ENCODE peak calls at places on chromosomes 16 and 17, in four cellular contexts. One of them, this sample, is unnamed.

GRCh38 chr16:53153130-53153529 is 98.3 kb downstream of the CHD9 start:
- DNase-seq in breast epithelium: no peak
- DNase-seq in foreskin fibroblast: no peak
- DNase-seq in A549: no peak
- DNase-seq in this sample: no peak

GRCh38 chr17:76196675-76197074 is 43.6 kb downstream of the RNF157 start:
- DNase-seq in breast epithelium: peak
- DNase-seq in A549: no peak
- DNase-seq in foreskin fibroblast: peak
- DNase-seq in this sample: peak

GRCh38 chr17:28338056-28338768 is 2.7 kb downstream of the TNFAIP1 start:
- DNase-seq in foreskin fibroblast: no peak
- DNase-seq in A549: no peak
- DNase-seq in breast epithelium: no peak
- DNase-seq in this sample: no peak

GRCh38 chr16:31329671-31330552 is 25.1 kb upstream of the ITGAX start:
- DNase-seq in breast epithelium: no peak
- DNase-seq in A549: no peak
- DNase-seq in foreskin fibroblast: no peak
- DNase-seq in this sample: no peak

GRCh38 chr16:79451196-79451816 is 149.2 kb downstream of the MAF start:
- DNase-seq in breast epithelium: no peak
- DNase-seq in A549: no peak
- DNase-seq in foreskin fibroblast: no peak
- DNase-seq in this sample: no peak

GRCh38 chr16:88810868-88811599 is 694 bp downstream of the APRT start:
- DNase-seq in breast epithelium: peak
- DNase-seq in A549: peak
- DNase-seq in foreskin fibroblast: peak
- DNase-seq in this sample: peak

GRCh38 chr17:82332669-82333278 is 792 bp downstream of the SECTM1 start:
- DNase-seq in foreskin fibroblast: peak
- DNase-seq in A549: peak
- DNase-seq in breast epithelium: no peak
- DNase-seq in this sample: peak

GRCh38 chr17:63848834-63849689 is 6.6 kb upstream of the SMARCD2 start:
- DNase-seq in A549: peak
- DNase-seq in breast epithelium: peak
- DNase-seq in foreskin fibroblast: peak
- DNase-seq in this sample: peak

GRCh38 chr16:77856455-77857138 is 68.2 kb downstream of the VAT1L start:
- DNase-seq in foreskin fibroblast: no peak
- DNase-seq in breast epithelium: no peak
- DNase-seq in A549: no peak
- DNase-seq in this sample: no peak

GRCh38 chr17:17758443-17758842 is 77.2 kb downstream of the RAI1 start:
- DNase-seq in foreskin fibroblast: no peak
- DNase-seq in breast epithelium: no peak
- DNase-seq in A549: no peak
- DNase-seq in this sample: no peak

GRCh38 chr17:46916211-46916610 is 6.7 kb upstream of the GOSR2 start:
- DNase-seq in A549: no peak
- DNase-seq in foreskin fibroblast: no peak
- DNase-seq in breast epithelium: no peak
- DNase-seq in this sample: no peak

GRCh38 chr16:57694556-57695377 is at the start of gene DRC7:
- DNase-seq in breast epithelium: no peak
- DNase-seq in A549: peak
- DNase-seq in foreskin fibroblast: no peak
- DNase-seq in this sample: no peak

GRCh38 chr16:7835032-7835431 is 502.4 kb downstream of the RBFOX1 start:
- DNase-seq in breast epithelium: no peak
- DNase-seq in foreskin fibroblast: no peak
- DNase-seq in A549: no peak
- DNase-seq in this sample: no peak

GRCh38 chr17:72171703-72172670 is 51.2 kb downstream of the SOX9 start:
- DNase-seq in foreskin fibroblast: no peak
- DNase-seq in breast epithelium: no peak
- DNase-seq in A549: no peak
- DNase-seq in this sample: no peak

GRCh38 chr16:16062023-16062932 is 112.9 kb downstream of the ABCC1 start:
- DNase-seq in foreskin fibroblast: no peak
- DNase-seq in breast epithelium: no peak
- DNase-seq in A549: no peak
- DNase-seq in this sample: no peak

GRCh38 chr16:86994651-86995171 is 322.5 kb downstream of the C16orf95 start:
- DNase-seq in breast epithelium: no peak
- DNase-seq in foreskin fibroblast: peak
- DNase-seq in A549: peak
- DNase-seq in this sample: no peak

GRCh38 chr16:19657831-19658230 is 60.2 kb downstream of the KNOP1 start:
- DNase-seq in foreskin fibroblast: no peak
- DNase-seq in A549: no peak
- DNase-seq in breast epithelium: no peak
- DNase-seq in this sample: no peak

GRCh38 chr17:6455321-6455705 is 11.1 kb downstream of the PIMREG start:
- DNase-seq in breast epithelium: no peak
- DNase-seq in foreskin fibroblast: no peak
- DNase-seq in A549: no peak
- DNase-seq in this sample: no peak

GRCh38 chr17:65433592-65433991 is 127.9 kb downstream of the AXIN2 start:
- DNase-seq in breast epithelium: no peak
- DNase-seq in A549: no peak
- DNase-seq in foreskin fibroblast: no peak
- DNase-seq in this sample: no peak

GRCh38 chr17:80270104-80270503 is 9.5 kb downstream of the RNF213 start:
- DNase-seq in foreskin fibroblast: no peak
- DNase-seq in A549: no peak
- DNase-seq in breast epithelium: no peak
- DNase-seq in this sample: no peak

DNA sequence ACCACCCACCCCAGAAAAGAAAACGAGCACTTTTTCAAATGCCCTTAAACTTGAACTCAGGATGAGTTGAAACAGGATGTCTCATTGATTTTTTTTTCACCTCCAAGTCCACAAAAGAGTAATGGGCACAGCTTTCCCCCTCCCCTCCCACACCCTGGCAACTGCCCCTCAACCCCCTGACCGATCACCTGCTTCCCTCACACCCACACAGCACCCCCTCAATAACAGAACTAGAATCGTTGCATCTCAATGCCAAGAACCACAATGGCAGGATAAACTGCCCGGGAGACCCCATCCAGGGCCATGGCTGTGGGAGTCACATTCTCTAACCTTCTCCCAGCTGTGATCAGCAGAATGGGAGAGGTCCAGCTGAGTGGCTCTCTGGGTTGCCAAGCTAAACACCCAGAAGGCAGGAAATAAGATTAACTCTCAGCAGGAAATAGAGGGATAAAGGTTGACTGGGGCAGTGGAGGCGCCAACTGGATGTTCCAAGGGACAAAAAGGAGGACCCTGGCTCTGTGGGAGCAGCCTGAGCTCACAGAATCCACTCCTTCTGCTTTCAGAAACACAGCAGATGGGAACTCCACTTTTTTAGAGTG is 128.0 kb upstream of the SDK2 start:
- DNase-seq in foreskin fibroblast: no peak
- DNase-seq in A549: no peak
- DNase-seq in breast epithelium: no peak
- DNase-seq in this sample: no peak
- TF ChIP-seq CTCF in foreskin fibroblast: no peak
- TF ChIP-seq CTCF in A549: no peak
- TF ChIP-seq CTCF in breast epithelium: no peak
- TF ChIP-seq CTCF in this sample: no peak

GRCh38 chr17:78999056-78999768 is 10.4 kb downstream of the CANT1 start:
- DNase-seq in breast epithelium: peak
- DNase-seq in A549: no peak
- DNase-seq in foreskin fibroblast: no peak
- DNase-seq in this sample: no peak
- H3K4me3 ChIP-seq in breast epithelium: no peak
- H3K4me3 ChIP-seq in A549: no peak
- H3K4me3 ChIP-seq in foreskin fibroblast: no peak
- H3K4me3 ChIP-seq in this sample: no peak

GRCh38 chr17:50194441-50195195 is 6.8 kb downstream of the COL1A1 start:
- DNase-seq in A549: no peak
- DNase-seq in breast epithelium: no peak
- DNase-seq in foreskin fibroblast: no peak
- DNase-seq in this sample: no peak

GRCh38 chr17:50196826-50197225 is 4.6 kb downstream of the COL1A1 start:
- DNase-seq in A549: no peak
- DNase-seq in foreskin fibroblast: peak
- DNase-seq in breast epithelium: no peak
- DNase-seq in this sample: no peak

GRCh38 chr17:50192873-50193274 is 8.6 kb downstream of the COL1A1 start:
- DNase-seq in breast epithelium: no peak
- DNase-seq in foreskin fibroblast: no peak
- DNase-seq in A549: no peak
- DNase-seq in this sample: no peak

GRCh38 chr17:50196036-50196435 is 5.4 kb downstream of the COL1A1 start:
- DNase-seq in breast epithelium: no peak
- DNase-seq in A549: no peak
- DNase-seq in foreskin fibroblast: no peak
- DNase-seq in this sample: no peak

DNA sequence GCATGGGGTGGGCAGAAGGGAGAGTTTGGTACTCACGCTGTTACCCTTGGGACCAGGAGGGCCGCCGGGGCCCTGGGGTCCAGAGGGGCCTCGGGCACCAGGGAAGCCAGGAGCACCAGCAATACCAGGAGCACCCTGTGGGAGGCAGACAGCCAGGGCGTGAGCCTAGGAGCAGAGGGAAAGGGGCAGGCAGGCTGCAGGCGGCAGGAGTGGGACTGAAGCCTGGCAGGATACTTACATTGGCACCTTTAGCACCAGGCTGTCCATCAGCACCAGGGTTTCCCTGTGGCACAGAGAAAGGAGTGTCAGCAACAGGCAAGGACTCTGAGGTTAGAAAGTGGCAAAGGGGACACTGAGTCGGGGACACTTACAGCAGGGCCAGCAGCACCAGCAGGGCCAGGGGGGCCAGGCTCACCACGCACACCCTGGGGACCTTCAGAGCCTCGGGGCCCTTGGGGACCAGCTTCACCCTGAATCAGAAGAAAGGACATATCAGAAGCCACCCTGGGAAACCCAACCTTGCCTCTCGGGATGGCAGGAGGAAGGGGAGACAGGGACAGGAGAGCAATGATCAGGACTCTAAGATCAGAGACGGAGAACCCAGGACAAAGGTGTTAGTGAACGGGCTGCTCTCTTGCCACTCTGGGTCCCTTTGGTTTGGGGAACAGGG is 6.1 kb downstream of the COL1A1 start:
- DNase-seq in A549: no peak
- DNase-seq in breast epithelium: no peak
- DNase-seq in foreskin fibroblast: no peak
- DNase-seq in this sample: no peak
- TF ChIP-seq CTCF in A549: peak
- TF ChIP-seq CTCF in breast epithelium: no peak
- TF ChIP-seq CTCF in foreskin fibroblast: peak
- TF ChIP-seq CTCF in this sample: no peak

DNA sequence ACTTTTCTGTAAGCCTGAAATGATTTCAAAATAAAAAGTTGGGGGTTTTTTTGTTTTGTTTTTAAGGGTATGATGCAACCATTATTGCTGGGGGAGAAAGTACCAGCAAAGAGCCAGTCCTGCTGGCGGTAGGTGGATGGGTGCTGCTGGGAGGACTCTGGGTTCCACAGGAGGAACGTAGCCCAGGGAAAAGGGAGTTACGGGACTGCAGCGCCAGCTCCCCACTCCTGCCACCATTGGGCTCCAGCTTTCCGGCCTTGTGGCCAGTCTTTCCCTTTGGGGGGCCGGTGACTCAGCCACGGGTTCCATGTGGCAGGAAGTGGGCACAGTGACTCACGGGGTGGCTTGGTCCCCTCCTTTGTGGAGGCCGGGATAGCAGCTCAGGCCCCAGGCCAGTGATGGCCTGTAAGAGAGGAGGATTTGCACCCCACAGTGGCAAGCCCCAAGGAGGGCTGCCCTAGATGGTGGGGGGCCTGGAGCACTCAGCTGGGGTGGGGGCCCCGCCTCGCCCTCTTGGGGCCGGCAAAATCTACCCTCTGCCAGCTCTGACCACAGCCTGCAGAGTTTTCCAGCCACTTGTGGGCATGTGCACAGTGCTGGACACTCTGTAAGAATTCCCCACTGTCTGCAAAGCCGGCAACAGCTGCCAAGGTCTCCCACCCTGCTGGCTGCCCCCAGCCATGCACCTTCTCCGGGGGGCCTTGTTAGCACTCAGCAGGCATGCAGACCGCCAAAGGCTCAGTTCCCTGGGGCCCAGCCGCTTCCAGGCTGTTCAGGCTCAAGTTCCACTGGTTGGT is 30.4 kb downstream of the SOCS3 start:
- DNase-seq in breast epithelium: no peak
- DNase-seq in foreskin fibroblast: peak
- DNase-seq in A549: no peak
- DNase-seq in this sample: no peak
- H3K4me3 ChIP-seq in breast epithelium: no peak
- H3K4me3 ChIP-seq in foreskin fibroblast: no peak
- H3K4me3 ChIP-seq in A549: no peak
- H3K4me3 ChIP-seq in this sample: no peak

This sample was measured in dorsolateral prefrontal cortex.